ENCODE peak calls at places on chromosomes 2 and 18, in six cellular contexts. X, N, T, D, G and A are unnamed samples. For H3K27me3, the result is how much of the 10 kb centered on the place peaks cover.

GRCh38 chr18:46452820-46453219 is 204.2 kb downstream of the LOXHD1 start:
- DNase-seq in X (peak), N (no peak), T (no peak), D (peak), G (no peak), A (peak)

GRCh38 chr2:37343537-37344434 is 644 bp upstream of the QPCT start:
- DNase-seq in X (peak), N (no peak), T (peak), D (peak), G (no peak), A (peak)

GRCh38 chr2:30691948-30692828 is 115.1 kb downstream of the CAPN13 start:
- DNase-seq in X (peak), N (no peak), T (no peak), D (peak), G (peak), A (peak)

GRCh38 chr2:152611458-152612231 is 105.6 kb downstream of the PRPF40A start:
- DNase-seq in X (peak), N (peak), T (no peak), D (peak), G (peak), A (peak)

GRCh38 chr18:39591647-39592046 is 2026.0 kb upstream of the CELF4 start:
- DNase-seq in X (no peak), N (no peak), T (no peak), D (no peak), G (no peak), A (no peak)

GRCh38 chr2:98445708-98446577 is 1.3 kb downstream of the INPP4A start:
- DNase-seq in X (peak), N (no peak), T (peak), D (no peak), G (no peak), A (no peak)

GRCh38 chr18:21853020-21853419 is 112.4 kb downstream of the MIB1 start:
- DNase-seq in X (no peak), N (no peak), T (no peak), D (peak), G (no peak), A (no peak)

GRCh38 chr2:149611100-149611820 is 23.7 kb upstream of the MMADHC start:
- DNase-seq in X (no peak), N (no peak), T (no peak), D (no peak), G (no peak), A (no peak)

GRCh38 chr2:133138693-133139092 is 429.6 kb downstream of the NCKAP5 start:
- DNase-seq in X (no peak), N (no peak), T (no peak), D (no peak), G (no peak), A (no peak)

GRCh38 chr2:59786684-59787083 is 766.8 kb downstream of the BCL11A start:
- DNase-seq in X (no peak), N (no peak), T (no peak), D (no peak), G (no peak), A (no peak)

GRCh38 chr18:63178526-63178880 is 141.1 kb downstream of the BCL2 start:
- DNase-seq in X (peak), N (peak), T (no peak), D (no peak), G (peak), A (no peak)

GRCh38 chr2:227164745-227165350 is 424 bp downstream of the COL4A3 start:
- DNase-seq in X (peak), N (no peak), T (no peak), D (no peak), G (no peak), A (no peak)

GRCh38 chr2:201016859-201017258 is 53.4 kb upstream of the ORC2 start:
- DNase-seq in X (no peak), N (no peak), T (no peak), D (no peak), G (no peak), A (no peak)

GRCh38 chr2:170113168-170113567 is 64.8 kb upstream of the MYO3B start:
- DNase-seq in X (no peak), N (no peak), T (no peak), D (no peak), G (no peak), A (no peak)

GRCh38 chr2:46589381-46589780 is 110.0 kb downstream of the TMEM247 start:
- DNase-seq in X (no peak), N (no peak), T (no peak), D (no peak), G (no peak), A (no peak)

GRCh38 chr2:235461763-235462414 is 32.0 kb upstream of the AGAP1 start:
- DNase-seq in X (no peak), N (no peak), T (no peak), D (no peak), G (no peak), A (no peak)

GRCh38 chr2:240762971-240763370 is 57.0 kb downstream of the KIF1A start:
- DNase-seq in X (no peak), N (no peak), T (no peak), D (no peak), G (no peak), A (no peak)

GRCh38 chr18:43422483-43422882 is 145.2 kb upstream of the SYT4 start:
- DNase-seq in X (peak), N (no peak), T (no peak), D (no peak), G (no peak), A (no peak)

GRCh38 chr2:192162392-192163042 is 32.2 kb downstream of the TMEFF2 start:
- DNase-seq in X (peak), N (peak), T (peak), D (peak), G (no peak), A (peak)

GRCh38 chr2:9097871-9098270 is 94.4 kb upstream of the MBOAT2 start:
- DNase-seq in X (no peak), N (no peak), T (no peak), D (no peak), G (no peak), A (no peak)

GRCh38 chr2:235940330-235940729 is 227.9 kb downstream of the GBX2 start:
- DNase-seq in X (peak), N (no peak), T (peak), D (peak), G (peak), A (peak)

GRCh38 chr2:85796549-85797262 is 42.9 kb downstream of the ATOH8 start:
- DNase-seq in X (peak), N (no peak), T (no peak), D (no peak), G (peak), A (peak)

GRCh38 chr18:46042571-46043123 is 29.4 kb downstream of the PSTPIP2 start:
- DNase-seq in X (peak), N (no peak), T (no peak), D (peak), G (no peak), A (peak)

GRCh38 chr2:2834105-2834504 is 503.0 kb upstream of the MYT1L start:
- DNase-seq in X (no peak), N (no peak), T (no peak), D (no peak), G (no peak), A (no peak)

GRCh38 chr2:27225526-27225925 is 8.4 kb downstream of the CAD start:
- DNase-seq in X (no peak), N (no peak), T (no peak), D (no peak), G (no peak), A (no peak)

GRCh38 chr2:240922982-240923537 is 16.9 kb downstream of the CROCC2 start:
- DNase-seq in X (no peak), N (no peak), T (no peak), D (no peak), G (peak), A (peak)

GRCh38 chr2:31980674-31981356 is 30.0 kb downstream of the MEMO1 start:
- DNase-seq in X (peak), N (no peak), T (peak), D (peak), G (no peak), A (peak)

GRCh38 chr2:141055526-141055925 is 1075.3 kb downstream of the LRP1B start:
- DNase-seq in X (peak), N (no peak), T (no peak), D (peak), G (no peak), A (peak)

GRCh38 chr2:217929757-217930707 is 72.8 kb downstream of the TNS1 start:
- DNase-seq in X (peak), N (no peak), T (no peak), D (peak), G (peak), A (no peak)

GRCh38 chr18:68766433-68766832 is 31.4 kb upstream of the CCDC102B start:
- DNase-seq in X (no peak), N (no peak), T (no peak), D (peak), G (no peak), A (no peak)

GRCh38 chr2:219724628-219725027 is 97.2 kb downstream of the SLC4A3 start:
- DNase-seq in X (peak), N (no peak), T (peak), D (peak), G (no peak), A (no peak)

GRCh38 chr18:79133724-79134123 is 64.5 kb downstream of the ATP9B start:
- DNase-seq in X (no peak), N (no peak), T (no peak), D (no peak), G (peak), A (no peak)

GRCh38 chr2:121740973-121741372 is 4.3 kb upstream of the NIFK start:
- DNase-seq in X (no peak), N (no peak), T (no peak), D (no peak), G (no peak), A (no peak)

GRCh38 chr2:45443012-45443411 is 168.1 kb downstream of the SRBD1 start:
- DNase-seq in X (no peak), N (no peak), T (no peak), D (no peak), G (no peak), A (no peak)

GRCh38 chr2:172153161-172153560 is 50.5 kb upstream of the DLX2 start:
- DNase-seq in X (no peak), N (no peak), T (no peak), D (no peak), G (no peak), A (no peak)

DNA sequence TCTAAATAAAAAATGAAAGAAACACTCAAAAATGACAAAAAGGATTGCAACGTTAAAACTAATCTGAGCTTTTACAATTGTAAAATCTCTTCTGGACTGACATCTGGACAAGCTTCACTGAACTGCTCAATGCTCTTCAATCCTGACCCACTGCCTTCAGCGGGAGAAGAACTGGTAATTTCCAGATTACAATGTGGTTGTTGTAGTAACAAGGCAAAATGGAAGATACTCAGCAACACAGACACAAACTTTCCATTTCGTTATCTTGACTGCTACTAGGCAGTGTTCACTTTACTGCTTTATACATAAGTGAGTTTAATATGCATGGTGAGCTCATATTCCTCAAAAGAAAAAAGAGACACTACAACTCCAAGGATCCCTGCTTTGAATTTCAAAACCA is 51.9 kb downstream of the GRB14 start:
- DNase-seq in X (no peak), N (no peak), T (no peak), D (no peak), G (no peak), A (no peak)
- H3K27me3 ChIP-seq in X (under half), N (under half), T (under half), D (under half), G (under half), A (under half)

GRCh38 chr2:179207047-179207446 is 57.6 kb downstream of the SESTD1 start:
- DNase-seq in X (no peak), N (no peak), T (no peak), D (no peak), G (no peak), A (no peak)
- H3K27me3 ChIP-seq in X (under half), N (under half), T (under half), D (under half), G (under half), A (under half)

GRCh38 chr18:5237723-5238370 is 40.8 kb upstream of the AKAIN1 start:
- DNase-seq in X (peak), N (peak), T (peak), D (peak), G (peak), A (peak)

GRCh38 chr18:5239447-5239846 is 42.4 kb upstream of the AKAIN1 start:
- DNase-seq in X (no peak), N (no peak), T (no peak), D (no peak), G (no peak), A (no peak)

GRCh38 chr18:5237083-5237722 is 40.1 kb upstream of the AKAIN1 start:
- DNase-seq in X (peak), N (no peak), T (peak), D (peak), G (peak), A (no peak)

GRCh38 chr18:5238371-5238758 is 41.3 kb upstream of the AKAIN1 start:
- DNase-seq in X (peak), N (no peak), T (peak), D (peak), G (peak), A (peak)
- H3K27me3 ChIP-seq in X (under half), N (under half), T (under half), D (under half), G (under half), A (under half)

GRCh38 chr2:104858325-104858978 is 4.5 kb downstream of the POU3F3 start:
- DNase-seq in X (no peak), N (no peak), T (no peak), D (no peak), G (no peak), A (no peak)
- H3K27me3 ChIP-seq in X (under half), N (under half), T (under half), D (half or more), G (half or more), A (half or more)

DNA sequence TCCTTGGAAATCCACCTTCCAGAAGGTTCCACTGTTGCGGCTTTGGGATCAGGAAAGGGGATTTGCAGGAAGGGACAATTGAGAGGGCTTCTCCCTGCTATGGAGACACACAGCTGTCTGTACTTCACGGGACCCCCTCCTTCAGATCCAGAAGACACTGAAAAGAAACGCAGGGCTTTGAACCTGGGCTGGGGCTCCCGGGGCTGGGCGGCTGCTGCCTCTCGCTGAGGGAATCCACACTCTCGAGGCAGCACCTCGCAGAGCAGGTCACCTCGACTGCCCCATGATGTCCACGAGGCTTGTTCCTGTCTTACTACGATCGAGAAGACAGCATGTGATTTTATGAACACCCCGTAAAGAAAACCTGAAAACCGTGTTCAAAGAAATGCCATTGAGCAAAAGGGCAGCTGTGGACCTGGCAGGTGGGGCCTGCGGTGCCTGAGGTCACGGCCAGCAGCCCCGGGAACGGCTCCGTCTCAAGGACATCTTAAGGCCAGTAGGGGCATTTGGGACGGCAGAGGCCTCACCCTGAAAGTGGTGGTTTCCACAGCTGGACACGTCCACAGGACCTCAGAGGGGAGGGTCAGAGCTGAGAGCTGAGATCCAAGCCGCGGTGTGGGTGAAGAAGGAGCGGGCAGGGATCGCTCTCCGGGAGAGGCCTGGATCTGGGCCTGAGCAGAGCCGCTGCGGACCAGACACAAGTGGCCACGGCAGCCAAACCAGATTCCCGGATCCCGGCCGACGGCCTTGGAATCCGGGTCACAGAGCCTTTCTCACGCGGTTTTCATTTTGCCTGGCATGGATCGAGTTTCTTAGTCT is 165.7 kb downstream of the RTP5 start:
- DNase-seq in X (no peak), N (no peak), T (no peak), D (no peak), G (no peak), A (no peak)
- H3K27me3 ChIP-seq in X (half or more), N (under half), T (half or more), D (half or more), G (half or more), A (under half)